ENCODE peak calls at places on chromosomes 6 and 20, in five cellular contexts. J is stomach, S is uterus, Z is heart right ventricle, C is spleen. N is an unnamed sample. For H3K36me3, the result is how much of the 10 kb centered on the place peaks cover.

GRCh38 chr20:20410678-20411077 is 42.8 kb downstream of the INSM1 start:
- DNase-seq in J (peak), S (no peak), Z (peak), C (no peak), N (no peak)

GRCh38 chr20:46740214-46740609 is 30.8 kb downstream of the SLC2A10 start:
- DNase-seq in J (no peak), S (no peak), Z (no peak), C (no peak), N (no peak)

GRCh38 chr6:16252696-16253299 is 14.4 kb downstream of the GMPR start:
- DNase-seq in J (no peak), S (no peak), Z (no peak), C (no peak), N (no peak)

GRCh38 chr6:79145301-79145700 is 67.2 kb upstream of the PHIP start:
- DNase-seq in J (no peak), S (no peak), Z (no peak), C (no peak), N (no peak)

GRCh38 chr20:57871237-57871632 is 161.4 kb upstream of the PMEPA1 start:
- DNase-seq in J (no peak), S (no peak), Z (no peak), C (no peak), N (no peak)

GRCh38 chr6:42339991-42340401 is 111.7 kb downstream of the TRERF1 start:
- DNase-seq in J (no peak), S (no peak), Z (no peak), C (no peak), N (no peak)

GRCh38 chr20:47765715-47766594 is 19.3 kb downstream of the SULF2 start:
- DNase-seq in J (no peak), S (no peak), Z (no peak), C (no peak), N (no peak)

GRCh38 chr6:130362128-130362527 is 3.7 kb upstream of the TMEM200A start:
- DNase-seq in J (no peak), S (no peak), Z (no peak), C (no peak), N (no peak)

GRCh38 chr6:28580484-28580883 is 54.8 kb downstream of the GPX5 start:
- DNase-seq in J (no peak), S (no peak), Z (no peak), C (no peak), N (no peak)

GRCh38 chr6:113873043-113873667 is 16.0 kb downstream of the MARCKS start:
- DNase-seq in J (peak), S (no peak), Z (peak), C (peak), N (peak)

GRCh38 chr6:157269261-157269794 is 54.0 kb downstream of the TMEM242 start:
- DNase-seq in J (peak), S (peak), Z (peak), C (peak), N (no peak)

GRCh38 chr20:13739726-13740649 is 44.7 kb downstream of the ESF1 start:
- DNase-seq in J (no peak), S (no peak), Z (no peak), C (no peak), N (no peak)

GRCh38 chr6:165729307-165729936 is 66.4 kb upstream of the PDE10A start:
- DNase-seq in J (peak), S (no peak), Z (peak), C (no peak), N (no peak)

GRCh38 chr6:165679326-165679725 is 16.3 kb upstream of the PDE10A start:
- DNase-seq in J (no peak), S (no peak), Z (no peak), C (no peak), N (no peak)

GRCh38 chr20:62907377-62908317 is 18.7 kb downstream of the DIDO1 start:
- DNase-seq in J (no peak), S (no peak), Z (no peak), C (no peak), N (peak)

GRCh38 chr6:150992682-150993081 is 127.2 kb downstream of the MTHFD1L start:
- DNase-seq in J (no peak), S (no peak), Z (no peak), C (no peak), N (no peak)

GRCh38 chr20:50690979-50691584 is at the start of gene RIPOR3:
- DNase-seq in J (peak), S (peak), Z (no peak), C (no peak), N (no peak)

GRCh38 chr20:881051-881820 is 34.9 kb downstream of the ANGPT4 start:
- DNase-seq in J (no peak), S (no peak), Z (no peak), C (peak), N (no peak)

GRCh38 chr20:57768519-57768918 is 58.7 kb upstream of the PMEPA1 start:
- DNase-seq in J (no peak), S (no peak), Z (no peak), C (no peak), N (no peak)

GRCh38 chr20:62346398-62347150 is 20.5 kb downstream of the LAMA5 start:
- DNase-seq in J (no peak), S (no peak), Z (no peak), C (no peak), N (no peak)

GRCh38 chr6:43851204-43851855 is 81.3 kb downstream of the VEGFA start:
- DNase-seq in J (no peak), S (no peak), Z (no peak), C (no peak), N (no peak)

GRCh38 chr6:36979343-36979742 is 6.7 kb downstream of the MTCH1 start:
- DNase-seq in J (peak), S (peak), Z (no peak), C (no peak), N (no peak)

GRCh38 chr6:18388942-18389341 is 1.8 kb downstream of the RNF144B start:
- DNase-seq in J (no peak), S (no peak), Z (no peak), C (no peak), N (no peak)

GRCh38 chr6:169407338-169407737 is 153.7 kb upstream of the THBS2 start:
- DNase-seq in J (no peak), S (no peak), Z (no peak), C (no peak), N (no peak)

GRCh38 chr20:50312682-50313187 is 122.1 kb downstream of the CEBPB start:
- DNase-seq in J (peak), S (peak), Z (peak), C (no peak), N (no peak)

GRCh38 chr6:17714879-17715860 is 8.4 kb upstream of the NUP153 start:
- DNase-seq in J (no peak), S (no peak), Z (no peak), C (no peak), N (no peak)

GRCh38 chr6:157227202-157228166 is 95.8 kb downstream of the TMEM242 start:
- DNase-seq in J (no peak), S (no peak), Z (no peak), C (no peak), N (peak)

GRCh38 chr20:20079102-20079784 is 26.9 kb downstream of the CFAP61 start:
- DNase-seq in J (no peak), S (no peak), Z (no peak), C (no peak), N (no peak)

GRCh38 chr6:106825156-106825555 is 149.4 kb downstream of the CD24 start:
- DNase-seq in J (no peak), S (no peak), Z (no peak), C (no peak), N (no peak)

GRCh38 chr6:57302477-57302876 is 15.0 kb upstream of the PRIM2 start:
- DNase-seq in J (no peak), S (no peak), Z (no peak), C (no peak), N (no peak)

GRCh38 chr6:149983145-149983544 is 19.4 kb downstream of the ULBP1 start:
- DNase-seq in J (no peak), S (no peak), Z (no peak), C (no peak), N (no peak)

GRCh38 chr6:158999669-159000403 is at the start of gene RSPH3:
- DNase-seq in J (peak), S (peak), Z (peak), C (peak), N (peak)
- H3K36me3 ChIP-seq in J (under half), S (under half), Z (under half), C (under half), N (under half)

GRCh38 chr6:167049275-167049674 is 50.1 kb downstream of the CEP43 start:
- DNase-seq in J (no peak), S (no peak), Z (no peak), C (no peak), N (no peak)

GRCh38 chr6:167044696-167045095 is 45.5 kb downstream of the CEP43 start:
- DNase-seq in J (no peak), S (no peak), Z (no peak), C (no peak), N (no peak)

GRCh38 chr6:167047554-167047953 is 48.4 kb downstream of the CEP43 start:
- DNase-seq in J (peak), S (no peak), Z (no peak), C (peak), N (peak)

GRCh38 chr6:167045828-167046580 is 46.8 kb downstream of the CEP43 start:
- DNase-seq in J (no peak), S (no peak), Z (no peak), C (no peak), N (no peak)

GRCh38 chr6:167046861-167047495 is 47.8 kb downstream of the CEP43 start:
- DNase-seq in J (no peak), S (no peak), Z (no peak), C (no peak), N (no peak)
- H3K27ac ChIP-seq in J (no peak), S (no peak), Z (no peak), C (peak), N (peak)

DNA sequence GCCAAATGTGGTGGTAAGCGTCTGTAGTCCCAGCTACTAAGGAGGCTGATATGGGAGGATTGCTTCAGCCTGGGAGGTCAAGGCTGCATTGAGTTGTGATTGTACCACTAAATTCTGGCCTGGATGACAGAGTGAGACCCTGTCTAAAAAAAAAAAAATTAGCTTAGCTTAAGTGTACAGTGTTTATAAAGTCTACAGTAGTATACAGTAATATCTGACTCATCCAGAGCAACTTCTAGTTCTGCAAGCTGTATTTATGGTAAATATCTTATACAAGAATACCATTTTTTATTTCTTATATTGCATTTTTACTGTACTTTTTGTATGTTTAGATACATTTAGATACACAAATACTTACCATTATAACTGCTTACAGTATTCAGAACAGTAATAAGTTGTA is 58.1 kb downstream of the UQCC1 start:
- DNase-seq in J (no peak), S (no peak), Z (no peak), C (no peak), N (no peak)
- H3K36me3 ChIP-seq in J (half or more), S (under half), Z (under half), C (under half), N (under half)

DNA sequence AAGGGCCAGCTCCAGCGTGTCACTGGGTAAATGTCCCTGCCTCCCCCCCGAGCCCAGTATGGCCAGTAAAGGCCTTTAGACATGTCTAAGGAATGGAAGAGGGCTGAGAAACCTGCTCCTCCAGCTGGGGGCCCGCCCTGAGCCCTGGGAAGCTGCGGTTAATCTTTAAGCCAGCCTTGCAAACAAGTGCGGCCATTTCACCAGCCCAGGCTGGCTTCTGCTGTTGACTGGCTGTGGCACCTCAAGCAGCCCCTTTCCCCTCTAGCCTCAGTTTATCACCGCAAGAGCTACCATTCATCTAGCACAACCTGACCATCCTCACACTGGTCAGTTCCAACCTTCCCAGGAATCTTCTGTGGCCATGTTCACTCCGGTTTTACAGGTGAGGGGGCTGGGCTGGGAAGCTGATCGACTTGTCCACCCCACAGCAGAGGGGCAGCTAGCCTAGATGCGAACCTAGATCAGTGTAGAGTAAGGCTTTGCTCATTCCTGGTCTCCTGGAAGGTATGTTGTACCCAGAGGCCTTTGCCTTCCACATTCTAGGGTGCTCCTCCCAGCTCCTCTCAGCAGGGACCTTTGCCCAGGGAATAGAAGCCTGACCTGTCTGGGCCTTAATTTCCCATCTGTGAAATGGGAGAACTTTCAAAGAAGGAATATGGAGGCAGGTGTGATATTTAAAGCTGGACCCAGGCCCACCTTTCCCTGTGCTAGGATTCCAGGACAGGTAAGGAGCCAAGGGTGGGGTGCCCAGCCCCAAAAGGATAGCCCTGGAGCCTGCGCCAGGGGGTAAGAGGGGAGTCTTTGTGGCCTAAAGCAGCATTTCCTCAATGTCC is 1.2 kb upstream of the SRC start:
- DNase-seq in J (peak), S (no peak), Z (no peak), C (peak), N (no peak)
- H3K27ac ChIP-seq in J (peak), S (peak), Z (no peak), C (no peak), N (no peak)

DNA sequence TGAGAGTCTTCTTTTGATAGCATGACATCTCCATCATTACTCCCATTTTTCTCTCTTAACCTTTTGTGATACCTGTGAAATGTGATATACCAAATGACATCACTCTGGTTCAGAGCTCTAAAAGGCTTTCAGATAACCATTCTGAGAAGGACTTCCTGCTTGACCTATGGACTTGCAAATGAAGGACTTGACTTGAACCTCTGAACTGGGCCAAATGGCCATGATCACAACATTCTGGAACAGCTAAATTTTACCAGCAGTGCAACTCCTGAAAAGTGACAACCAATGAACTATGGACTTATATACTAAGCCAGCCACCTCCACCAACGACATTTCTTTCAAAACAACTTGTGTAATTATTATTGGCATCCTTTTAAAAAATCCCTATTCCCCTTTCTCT is 1085.8 kb upstream of the CITED2 start:
- DNase-seq in J (no peak), S (no peak), Z (no peak), C (no peak), N (no peak)
- H3K36me3 ChIP-seq in J (under half), S (under half), Z (under half), C (under half), N (under half)